ENCODE peak calls at places on chromosomes 12 and 14, in eight cellular contexts. One of them, this sample, is unnamed. For H3K9me3, the result is how much of the 10 kb centered on the place peaks cover.

GRCh38 chr12:95648990-95649791 is 97.9 kb upstream of the USP44 start:
- DNase-seq in A673: no peak
- DNase-seq in CD4-positive, CD25-positive, alpha-beta regulatory T cell: no peak
- DNase-seq in A549: peak
- DNase-seq in NT2/D1: no peak
- DNase-seq in Karpas-422: no peak
- DNase-seq in GM12878: no peak
- DNase-seq in upper lobe of right lung: no peak
- DNase-seq in this sample: no peak

GRCh38 chr12:104763163-104763805 is 194.8 kb downstream of the SLC41A2 start:
- DNase-seq in A673: no peak
- DNase-seq in CD4-positive, CD25-positive, alpha-beta regulatory T cell: no peak
- DNase-seq in A549: no peak
- DNase-seq in NT2/D1: no peak
- DNase-seq in Karpas-422: no peak
- DNase-seq in GM12878: no peak
- DNase-seq in upper lobe of right lung: no peak
- DNase-seq in this sample: no peak

GRCh38 chr12:109538191-109538863 is 35.0 kb downstream of the MMAB start:
- DNase-seq in A673: no peak
- DNase-seq in CD4-positive, CD25-positive, alpha-beta regulatory T cell: no peak
- DNase-seq in A549: no peak
- DNase-seq in NT2/D1: no peak
- DNase-seq in Karpas-422: no peak
- DNase-seq in GM12878: no peak
- DNase-seq in upper lobe of right lung: no peak
- DNase-seq in this sample: no peak

GRCh38 chr12:56042430-56043203 is 899 bp downstream of the RPS26 start:
- DNase-seq in A673: no peak
- DNase-seq in CD4-positive, CD25-positive, alpha-beta regulatory T cell: no peak
- DNase-seq in A549: no peak
- DNase-seq in NT2/D1: no peak
- DNase-seq in Karpas-422: peak
- DNase-seq in GM12878: no peak
- DNase-seq in upper lobe of right lung: no peak
- DNase-seq in this sample: no peak

GRCh38 chr12:121741743-121742142 is 29.2 kb downstream of the TMEM120B start:
- DNase-seq in A673: no peak
- DNase-seq in CD4-positive, CD25-positive, alpha-beta regulatory T cell: no peak
- DNase-seq in A549: no peak
- DNase-seq in NT2/D1: no peak
- DNase-seq in Karpas-422: no peak
- DNase-seq in GM12878: no peak
- DNase-seq in upper lobe of right lung: no peak
- DNase-seq in this sample: no peak

GRCh38 chr12:105931104-105931503 is 207.7 kb downstream of the NUAK1 start:
- DNase-seq in A673: no peak
- DNase-seq in CD4-positive, CD25-positive, alpha-beta regulatory T cell: no peak
- DNase-seq in A549: no peak
- DNase-seq in NT2/D1: no peak
- DNase-seq in Karpas-422: no peak
- DNase-seq in GM12878: no peak
- DNase-seq in upper lobe of right lung: no peak
- DNase-seq in this sample: no peak

GRCh38 chr12:12804011-12804410 is 9.1 kb upstream of the DDX47 start:
- DNase-seq in A673: no peak
- DNase-seq in CD4-positive, CD25-positive, alpha-beta regulatory T cell: peak
- DNase-seq in A549: peak
- DNase-seq in NT2/D1: no peak
- DNase-seq in Karpas-422: no peak
- DNase-seq in GM12878: no peak
- DNase-seq in upper lobe of right lung: no peak
- DNase-seq in this sample: no peak

GRCh38 chr12:47910486-47910885 is 5.7 kb upstream of the VDR start:
- DNase-seq in A673: no peak
- DNase-seq in CD4-positive, CD25-positive, alpha-beta regulatory T cell: no peak
- DNase-seq in A549: no peak
- DNase-seq in NT2/D1: no peak
- DNase-seq in Karpas-422: no peak
- DNase-seq in GM12878: no peak
- DNase-seq in upper lobe of right lung: no peak
- DNase-seq in this sample: no peak

GRCh38 chr14:22524784-22525161 is 64.3 kb downstream of the DAD1 start:
- DNase-seq in A673: no peak
- DNase-seq in CD4-positive, CD25-positive, alpha-beta regulatory T cell: no peak
- DNase-seq in A549: no peak
- DNase-seq in NT2/D1: no peak
- DNase-seq in Karpas-422: no peak
- DNase-seq in GM12878: no peak
- DNase-seq in upper lobe of right lung: no peak
- DNase-seq in this sample: no peak

GRCh38 chr12:122989874-122990400 is 9.5 kb downstream of the ARL6IP4 start:
- DNase-seq in A673: no peak
- DNase-seq in CD4-positive, CD25-positive, alpha-beta regulatory T cell: no peak
- DNase-seq in A549: no peak
- DNase-seq in NT2/D1: no peak
- DNase-seq in Karpas-422: no peak
- DNase-seq in GM12878: no peak
- DNase-seq in upper lobe of right lung: no peak
- DNase-seq in this sample: no peak

GRCh38 chr12:48216785-48217184 is 13.7 kb upstream of the OR10AD1 start:
- DNase-seq in A673: no peak
- DNase-seq in CD4-positive, CD25-positive, alpha-beta regulatory T cell: no peak
- DNase-seq in A549: no peak
- DNase-seq in NT2/D1: no peak
- DNase-seq in Karpas-422: no peak
- DNase-seq in GM12878: no peak
- DNase-seq in upper lobe of right lung: no peak
- DNase-seq in this sample: no peak

GRCh38 chr12:42729532-42729895 is 140.0 kb upstream of the PRICKLE1 start:
- DNase-seq in A673: no peak
- DNase-seq in CD4-positive, CD25-positive, alpha-beta regulatory T cell: no peak
- DNase-seq in A549: no peak
- DNase-seq in NT2/D1: no peak
- DNase-seq in Karpas-422: no peak
- DNase-seq in GM12878: no peak
- DNase-seq in upper lobe of right lung: no peak
- DNase-seq in this sample: no peak

GRCh38 chr14:93951798-93952540 is 24.4 kb downstream of the ASB2 start:
- DNase-seq in A673: no peak
- DNase-seq in CD4-positive, CD25-positive, alpha-beta regulatory T cell: no peak
- DNase-seq in A549: no peak
- DNase-seq in NT2/D1: no peak
- DNase-seq in Karpas-422: no peak
- DNase-seq in GM12878: no peak
- DNase-seq in upper lobe of right lung: no peak
- DNase-seq in this sample: no peak

GRCh38 chr12:52903855-52904508 is 894 bp downstream of the KRT8 start:
- DNase-seq in A673: no peak
- DNase-seq in CD4-positive, CD25-positive, alpha-beta regulatory T cell: peak
- DNase-seq in A549: peak
- DNase-seq in NT2/D1: no peak
- DNase-seq in Karpas-422: no peak
- DNase-seq in GM12878: peak
- DNase-seq in upper lobe of right lung: peak
- DNase-seq in this sample: no peak

GRCh38 chr12:21828779-21829178 is 54.3 kb upstream of the KCNJ8 start:
- DNase-seq in A673: no peak
- DNase-seq in CD4-positive, CD25-positive, alpha-beta regulatory T cell: no peak
- DNase-seq in A549: no peak
- DNase-seq in NT2/D1: no peak
- DNase-seq in Karpas-422: no peak
- DNase-seq in GM12878: no peak
- DNase-seq in upper lobe of right lung: no peak
- DNase-seq in this sample: no peak

GRCh38 chr12:92908108-92908507 is 21.0 kb downstream of the EEA1 start:
- DNase-seq in A673: no peak
- DNase-seq in CD4-positive, CD25-positive, alpha-beta regulatory T cell: peak
- DNase-seq in A549: no peak
- DNase-seq in NT2/D1: no peak
- DNase-seq in Karpas-422: no peak
- DNase-seq in GM12878: no peak
- DNase-seq in upper lobe of right lung: no peak
- DNase-seq in this sample: no peak

GRCh38 chr14:38255408-38255672 is 553 bp downstream of the CLEC14A start:
- DNase-seq in A673: no peak
- DNase-seq in CD4-positive, CD25-positive, alpha-beta regulatory T cell: peak
- DNase-seq in A549: no peak
- DNase-seq in NT2/D1: no peak
- DNase-seq in Karpas-422: no peak
- DNase-seq in GM12878: no peak
- DNase-seq in upper lobe of right lung: peak
- DNase-seq in this sample: no peak

GRCh38 chr12:92553389-92553788 is 149.4 kb upstream of the PLEKHG7 start:
- DNase-seq in A673: no peak
- DNase-seq in CD4-positive, CD25-positive, alpha-beta regulatory T cell: no peak
- DNase-seq in A549: no peak
- DNase-seq in NT2/D1: no peak
- DNase-seq in Karpas-422: no peak
- DNase-seq in GM12878: no peak
- DNase-seq in upper lobe of right lung: no peak
- DNase-seq in this sample: no peak

GRCh38 chr12:133220521-133220920 is 15.2 kb downstream of the ANHX start:
- DNase-seq in A673: no peak
- DNase-seq in CD4-positive, CD25-positive, alpha-beta regulatory T cell: no peak
- DNase-seq in A549: no peak
- DNase-seq in NT2/D1: no peak
- DNase-seq in Karpas-422: no peak
- DNase-seq in GM12878: no peak
- DNase-seq in upper lobe of right lung: peak
- DNase-seq in this sample: no peak

GRCh38 chr12:133217219-133217618 is 18.5 kb downstream of the ANHX start:
- DNase-seq in A673: no peak
- DNase-seq in CD4-positive, CD25-positive, alpha-beta regulatory T cell: no peak
- DNase-seq in A549: no peak
- DNase-seq in NT2/D1: no peak
- DNase-seq in Karpas-422: no peak
- DNase-seq in GM12878: no peak
- DNase-seq in upper lobe of right lung: no peak
- DNase-seq in this sample: no peak

GRCh38 chr12:133221241-133221640 is 14.4 kb downstream of the ANHX start:
- DNase-seq in A673: no peak
- DNase-seq in CD4-positive, CD25-positive, alpha-beta regulatory T cell: no peak
- DNase-seq in A549: no peak
- DNase-seq in NT2/D1: no peak
- DNase-seq in Karpas-422: no peak
- DNase-seq in GM12878: no peak
- DNase-seq in upper lobe of right lung: no peak
- DNase-seq in this sample: no peak

GRCh38 chr12:133215724-133216123 is 20.0 kb downstream of the ANHX start:
- DNase-seq in A673: no peak
- DNase-seq in CD4-positive, CD25-positive, alpha-beta regulatory T cell: no peak
- DNase-seq in A549: no peak
- DNase-seq in NT2/D1: no peak
- DNase-seq in Karpas-422: no peak
- DNase-seq in GM12878: no peak
- DNase-seq in upper lobe of right lung: no peak
- DNase-seq in this sample: no peak
- H3K9me3 ChIP-seq in A673: under half
- H3K9me3 ChIP-seq in CD4-positive, CD25-positive, alpha-beta regulatory T cell: under half
- H3K9me3 ChIP-seq in A549: half or more
- H3K9me3 ChIP-seq in NT2/D1: half or more
- H3K9me3 ChIP-seq in Karpas-422: under half
- H3K9me3 ChIP-seq in GM12878: under half
- H3K9me3 ChIP-seq in upper lobe of right lung: under half
- H3K9me3 ChIP-seq in this sample: under half

DNA sequence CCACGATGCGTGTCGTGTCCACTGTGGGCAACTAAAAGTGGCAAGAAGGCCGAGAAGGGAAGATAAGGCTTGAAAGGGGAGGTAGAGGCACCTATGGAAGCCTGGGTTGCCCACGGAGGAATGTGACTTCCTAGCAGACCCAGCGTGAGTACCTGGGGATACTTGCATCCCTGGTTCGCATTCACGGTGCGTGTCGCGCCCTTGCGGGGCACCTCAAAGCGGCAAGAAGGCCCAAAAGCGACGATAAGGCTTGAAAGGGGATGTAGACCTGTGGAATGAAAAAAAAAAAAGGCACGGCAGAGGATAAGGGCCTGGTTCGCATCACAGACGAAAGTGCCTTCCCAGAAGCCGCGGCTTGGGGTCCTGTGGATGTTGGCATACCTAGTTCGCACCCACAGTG is 282.9 kb downstream of the ALG10 start:
- DNase-seq in A673: no peak
- DNase-seq in CD4-positive, CD25-positive, alpha-beta regulatory T cell: no peak
- DNase-seq in A549: no peak
- DNase-seq in NT2/D1: no peak
- DNase-seq in Karpas-422: no peak
- DNase-seq in GM12878: no peak
- DNase-seq in upper lobe of right lung: no peak
- DNase-seq in this sample: no peak
- H3K9me3 ChIP-seq in A673: under half
- H3K9me3 ChIP-seq in CD4-positive, CD25-positive, alpha-beta regulatory T cell: under half
- H3K9me3 ChIP-seq in A549: under half
- H3K9me3 ChIP-seq in NT2/D1: under half
- H3K9me3 ChIP-seq in Karpas-422: under half
- H3K9me3 ChIP-seq in GM12878: under half
- H3K9me3 ChIP-seq in upper lobe of right lung: under half
- H3K9me3 ChIP-seq in this sample: under half

GRCh38 chr14:19911114-19911513 is 9.3 kb upstream of the OR4K5 start:
- DNase-seq in A673: no peak
- DNase-seq in CD4-positive, CD25-positive, alpha-beta regulatory T cell: no peak
- DNase-seq in A549: no peak
- DNase-seq in NT2/D1: no peak
- DNase-seq in Karpas-422: no peak
- DNase-seq in GM12878: no peak
- DNase-seq in upper lobe of right lung: no peak
- DNase-seq in this sample: no peak
- H3K9me3 ChIP-seq in A673: under half
- H3K9me3 ChIP-seq in CD4-positive, CD25-positive, alpha-beta regulatory T cell: under half
- H3K9me3 ChIP-seq in A549: under half
- H3K9me3 ChIP-seq in NT2/D1: under half
- H3K9me3 ChIP-seq in Karpas-422: half or more
- H3K9me3 ChIP-seq in GM12878: under half
- H3K9me3 ChIP-seq in upper lobe of right lung: under half
- H3K9me3 ChIP-seq in this sample: under half

GRCh38 chr12:130462558-130462924 is 124.9 kb downstream of the PIWIL1 start:
- DNase-seq in A673: no peak
- DNase-seq in CD4-positive, CD25-positive, alpha-beta regulatory T cell: no peak
- DNase-seq in A549: no peak
- DNase-seq in NT2/D1: no peak
- DNase-seq in Karpas-422: no peak
- DNase-seq in GM12878: no peak
- DNase-seq in upper lobe of right lung: no peak
- DNase-seq in this sample: no peak

GRCh38 chr12:130459916-130460315 is 122.2 kb downstream of the PIWIL1 start:
- DNase-seq in A673: no peak
- DNase-seq in CD4-positive, CD25-positive, alpha-beta regulatory T cell: no peak
- DNase-seq in A549: no peak
- DNase-seq in NT2/D1: no peak
- DNase-seq in Karpas-422: no peak
- DNase-seq in GM12878: no peak
- DNase-seq in upper lobe of right lung: no peak
- DNase-seq in this sample: no peak

GRCh38 chr12:130461868-130462557 is 124.3 kb downstream of the PIWIL1 start:
- DNase-seq in A673: no peak
- DNase-seq in CD4-positive, CD25-positive, alpha-beta regulatory T cell: no peak
- DNase-seq in A549: no peak
- DNase-seq in NT2/D1: no peak
- DNase-seq in Karpas-422: no peak
- DNase-seq in GM12878: no peak
- DNase-seq in upper lobe of right lung: no peak
- DNase-seq in this sample: no peak

GRCh38 chr12:130463259-130463658 is 125.6 kb downstream of the PIWIL1 start:
- DNase-seq in A673: no peak
- DNase-seq in CD4-positive, CD25-positive, alpha-beta regulatory T cell: no peak
- DNase-seq in A549: no peak
- DNase-seq in NT2/D1: no peak
- DNase-seq in Karpas-422: no peak
- DNase-seq in GM12878: no peak
- DNase-seq in upper lobe of right lung: no peak
- DNase-seq in this sample: no peak

GRCh38 chr12:130460611-130461478 is 123.2 kb downstream of the PIWIL1 start:
- DNase-seq in A673: no peak
- DNase-seq in CD4-positive, CD25-positive, alpha-beta regulatory T cell: no peak
- DNase-seq in A549: no peak
- DNase-seq in NT2/D1: no peak
- DNase-seq in Karpas-422: no peak
- DNase-seq in GM12878: no peak
- DNase-seq in upper lobe of right lung: no peak
- DNase-seq in this sample: no peak
- H3K9me3 ChIP-seq in A673: under half
- H3K9me3 ChIP-seq in CD4-positive, CD25-positive, alpha-beta regulatory T cell: under half
- H3K9me3 ChIP-seq in A549: under half
- H3K9me3 ChIP-seq in NT2/D1: under half
- H3K9me3 ChIP-seq in Karpas-422: under half
- H3K9me3 ChIP-seq in GM12878: under half
- H3K9me3 ChIP-seq in upper lobe of right lung: under half
- H3K9me3 ChIP-seq in this sample: under half